ENCODE peak calls at places on chromosomes 6 and 20, in five cellular contexts. W is GM23338, P is left ventricle myocardium inferior, S is esophagus muscularis mucosa, F is mammary epithelial cell. V is an unnamed sample. For H3K4me1, the result is how much of the 10 kb centered on the place peaks cover.

GRCh38 chr6:7590918-7591302 is 912 bp downstream of the SNRNP48 start:
- DNase-seq in W (peak), P (peak), S (no peak), F (no peak), V (no peak)

GRCh38 chr6:88380618-88381288 is 214.6 kb upstream of the CNR1 start:
- DNase-seq in W (no peak), P (no peak), S (no peak), F (no peak), V (no peak)

GRCh38 chr6:137157601-137158000 is 15.8 kb downstream of the IL22RA2 start:
- DNase-seq in W (no peak), P (no peak), S (no peak), F (peak), V (peak)

GRCh38 chr6:150291968-150292710 is 76.7 kb upstream of the IYD start:
- DNase-seq in W (no peak), P (no peak), S (no peak), F (no peak), V (peak)

GRCh38 chr6:133340557-133340956 is 99.4 kb downstream of the EYA4 start:
- DNase-seq in W (no peak), P (no peak), S (no peak), F (peak), V (no peak)

GRCh38 chr6:151679081-151679480 is 128.4 kb upstream of the ESR1 start:
- DNase-seq in W (no peak), P (peak), S (no peak), F (peak), V (peak)

GRCh38 chr6:11766589-11767450 is 11.8 kb downstream of the ADTRP start:
- DNase-seq in W (no peak), P (no peak), S (no peak), F (peak), V (peak)

GRCh38 chr20:61682998-61683681 is 382.5 kb downstream of the TAF4 start:
- DNase-seq in W (no peak), P (no peak), S (no peak), F (peak), V (no peak)

GRCh38 chr6:168538892-168539811 is 98.2 kb downstream of the SMOC2 start:
- DNase-seq in W (no peak), P (no peak), S (no peak), F (no peak), V (no peak)

GRCh38 chr6:143595256-143596036 is 82.3 kb upstream of the PHACTR2 start:
- DNase-seq in W (no peak), P (no peak), S (no peak), F (no peak), V (no peak)

GRCh38 chr6:79984261-79984660 is 20.2 kb upstream of the TTK start:
- DNase-seq in W (peak), P (no peak), S (no peak), F (peak), V (peak)
- TF ChIP-seq CTCF in W (peak), P (no peak), S (no peak), F (peak), V (peak)

GRCh38 chr6:89657445-89658158 is 19.1 kb upstream of the LYRM2 start:
- DNase-seq in W (no peak), P (no peak), S (no peak), F (no peak), V (no peak)
- H3K4me1 ChIP-seq in W (under half), P (under half), S (under half), F (under half), V (under half)

GRCh38 chr20:57465943-57466342 is 59.0 kb downstream of the CTCFL start:
- DNase-seq in W (no peak), P (no peak), S (no peak), F (no peak), V (no peak)
- TF ChIP-seq CTCF in W (peak), P (no peak), S (no peak), F (no peak), V (peak)

GRCh38 chr6:138415125-138415524 is 11.1 kb downstream of the HEBP2 start:
- DNase-seq in W (no peak), P (no peak), S (no peak), F (no peak), V (no peak)

GRCh38 chr6:138406443-138406842 is 2.4 kb downstream of the HEBP2 start:
- DNase-seq in W (no peak), P (no peak), S (no peak), F (no peak), V (no peak)

GRCh38 chr6:138410048-138410735 is 6.2 kb downstream of the HEBP2 start:
- DNase-seq in W (no peak), P (no peak), S (no peak), F (peak), V (no peak)

GRCh38 chr6:138416201-138416600 is 12.2 kb downstream of the HEBP2 start:
- DNase-seq in W (no peak), P (no peak), S (no peak), F (no peak), V (no peak)

DNA sequence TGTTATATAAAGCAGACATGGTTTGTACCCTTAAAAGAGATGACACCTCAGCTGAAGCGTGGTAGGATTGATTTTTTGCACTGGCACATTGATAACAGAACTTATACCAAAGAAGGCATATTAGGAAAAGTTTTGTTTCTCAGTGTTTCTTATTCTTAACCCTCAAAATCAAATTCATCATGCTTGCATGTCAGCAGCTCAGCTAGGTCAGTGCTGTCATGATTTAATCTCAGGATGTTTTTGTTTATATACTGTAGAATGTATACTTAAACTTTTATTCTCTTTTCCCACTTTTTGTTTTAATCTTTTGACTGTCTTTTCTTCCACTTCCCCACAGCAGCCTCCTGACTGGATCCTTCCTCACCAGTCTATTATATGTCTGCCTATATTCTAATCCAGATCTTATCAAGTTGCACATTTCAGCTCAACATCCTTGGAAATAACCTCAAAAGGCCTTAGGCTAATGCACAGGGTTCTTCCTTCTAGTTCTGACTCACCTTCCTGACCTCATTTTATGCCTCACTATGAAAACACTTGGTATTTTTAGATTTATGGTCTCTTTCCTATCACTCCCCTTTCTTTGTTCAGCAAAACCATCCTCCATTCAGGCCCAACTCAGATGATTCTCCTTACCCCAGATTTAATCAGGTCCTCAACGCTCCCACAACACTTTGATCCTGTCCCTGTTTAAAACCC is 7.1 kb downstream of the HEBP2 start:
- DNase-seq in W (no peak), P (no peak), S (no peak), F (peak), V (peak)
- H3K4me1 ChIP-seq in W (under half), P (under half), S (under half), F (under half), V (under half)

DNA sequence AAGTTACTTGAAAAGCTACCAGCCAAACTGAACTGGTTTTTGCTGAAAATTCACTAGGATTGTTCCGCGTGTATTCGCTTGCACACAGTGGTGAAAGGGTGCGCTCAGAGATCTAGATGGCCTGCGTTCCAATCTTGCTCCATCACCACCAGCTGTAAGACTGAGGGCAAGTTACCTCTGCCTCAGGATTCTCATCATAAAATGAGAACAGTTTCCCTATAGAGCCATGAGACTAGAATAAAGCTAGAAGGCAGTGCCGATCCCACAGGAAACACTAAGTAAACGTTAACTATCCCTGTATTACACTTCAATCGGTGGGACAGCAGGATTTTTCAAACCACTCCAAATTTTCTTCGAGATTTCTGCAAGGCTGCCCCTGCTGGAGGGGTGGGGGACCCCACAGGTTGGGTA is 838 bp downstream of the AHCY start:
- DNase-seq in W (peak), P (no peak), S (no peak), F (peak), V (peak)
- TF ChIP-seq CTCF in W (peak), P (no peak), S (no peak), F (no peak), V (peak)

DNA sequence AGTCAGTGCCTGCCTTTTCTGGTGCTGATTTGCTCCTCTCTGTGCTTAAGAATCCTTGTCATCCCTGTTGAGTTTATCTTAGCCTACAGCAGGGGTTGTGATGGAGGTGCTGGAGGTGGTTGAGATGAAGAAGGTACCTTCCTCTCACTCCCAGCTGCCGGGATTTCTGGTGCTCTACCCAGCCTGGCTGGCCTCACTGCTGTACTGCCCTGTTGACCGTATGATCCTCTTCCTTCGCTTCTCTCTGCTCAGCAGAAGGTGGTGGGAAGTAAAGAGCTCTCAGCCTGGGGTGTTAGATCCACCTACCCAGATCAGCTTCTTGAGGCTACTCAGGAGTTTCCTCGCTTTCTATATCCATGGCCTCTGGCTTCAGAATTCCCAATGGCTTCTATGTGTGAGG is 101.0 kb upstream of the NXT1 start:
- DNase-seq in W (no peak), P (no peak), S (no peak), F (no peak), V (no peak)
- H3K4me1 ChIP-seq in W (under half), P (under half), S (under half), F (under half), V (under half)

GRCh38 chr6:52664991-52665686 is 5.8 kb upstream of the TMEM14A start:
- DNase-seq in W (no peak), P (no peak), S (no peak), F (no peak), V (no peak)

GRCh38 chr6:52662031-52662430 is 8.9 kb upstream of the TMEM14A start:
- DNase-seq in W (no peak), P (no peak), S (no peak), F (no peak), V (no peak)

GRCh38 chr6:52663120-52663934 is 7.6 kb upstream of the TMEM14A start:
- DNase-seq in W (peak), P (no peak), S (no peak), F (peak), V (peak)

GRCh38 chr6:52664185-52664990 is 6.5 kb upstream of the TMEM14A start:
- DNase-seq in W (peak), P (peak), S (peak), F (peak), V (peak)

DNA sequence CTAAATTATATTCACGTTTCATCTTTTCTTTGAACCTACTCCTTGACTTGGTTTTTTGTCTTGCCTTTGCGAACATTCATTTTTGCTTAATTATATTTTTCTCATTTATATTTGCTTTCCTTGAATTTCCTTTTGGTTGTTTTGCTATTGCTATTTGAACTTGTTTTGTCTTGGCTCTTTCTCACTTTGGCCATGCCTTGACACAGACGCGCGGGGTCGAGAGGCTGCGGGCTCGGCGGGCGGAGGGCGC is 7.1 kb upstream of the TMEM14A start:
- DNase-seq in W (no peak), P (no peak), S (no peak), F (no peak), V (no peak)
- TF ChIP-seq CTCF in W (peak), P (peak), S (peak), F (no peak), V (no peak)